ENCODE peak calls at places on chromosomes 16 and 17, in ten cellular contexts. I, Y, F, K, P, M, Z, J, V and W are unnamed samples.
A peak's percentile ranks its signal among the peaks of the same experiment; 100 is the strongest.

GRCh38 chr17:70655179-70655578 is 485.8 kb downstream of the KCNJ2 start:
- DNase-seq in F (no peak), Z (no peak), I (no peak), J (no peak), M (no peak), P (no peak), Y (no peak), K (no peak), V (no peak), W (no peak)

GRCh38 chr17:60410001-60410400 is 12.3 kb upstream of the CHCT1 start:
- DNase-seq in J (no peak), I (no peak), F (no peak), Z (no peak), P (no peak), K (no peak), M (no peak), Y (no peak), V (no peak), W (no peak)

GRCh38 chr17:4708436-4708835 is 2.0 kb upstream of the ARRB2 start:
- DNase-seq in F (no peak), K (no peak), I (no peak), P (no peak), Y (no peak), V (peak; percentile 60), J (no peak), Z (no peak), M (no peak), W (no peak)

GRCh38 chr16:89114159-89114981 is 20.7 kb downstream of the ACSF3 start:
- DNase-seq in F (no peak), K (no peak), Z (peak; percentile 71), V (no peak), Y (no peak), J (no peak), P (no peak), I (peak; percentile 18), M (no peak), W (no peak)

GRCh38 chr17:37225458-37225857 is 150.3 kb upstream of the C17orf78 start:
- DNase-seq in J (no peak), I (no peak), Z (no peak), K (no peak), Y (no peak), F (no peak), P (no peak), M (no peak), V (no peak), W (no peak)

GRCh38 chr17:31190351-31190750 is 95.6 kb downstream of the NF1 start:
- DNase-seq in K (no peak), J (no peak), Y (no peak), M (no peak), P (no peak), V (no peak), Z (no peak), F (no peak), I (peak; percentile 25), W (no peak)

GRCh38 chr17:73348824-73349095 is 37.0 kb upstream of the CDC42EP4 start:
- DNase-seq in K (no peak), P (no peak), Y (no peak), M (no peak), V (no peak), Z (no peak), F (no peak), I (no peak), J (no peak), W (no peak)

GRCh38 chr17:44655983-44656700 is at the start of gene MEIOC:
- DNase-seq in J (no peak), I (no peak), V (peak; percentile 95), Y (no peak), M (peak; percentile 33), P (no peak), K (no peak), F (peak; percentile 62), Z (peak; percentile 7), W (no peak)

GRCh38 chr17:61966201-61966600 is 38.4 kb upstream of the INTS2 start:
- DNase-seq in M (no peak), F (no peak), K (no peak), V (no peak), Z (no peak), J (no peak), P (no peak), I (no peak), Y (no peak), W (no peak)

GRCh38 chr16:48383877-48384304 is 1.3 kb downstream of the SIAH1 start:
- DNase-seq in Y (no peak), I (peak; percentile 38), Z (no peak), P (no peak), J (no peak), V (peak; percentile 31), M (no peak), K (no peak), F (peak; percentile 13), W (no peak)

DNA sequence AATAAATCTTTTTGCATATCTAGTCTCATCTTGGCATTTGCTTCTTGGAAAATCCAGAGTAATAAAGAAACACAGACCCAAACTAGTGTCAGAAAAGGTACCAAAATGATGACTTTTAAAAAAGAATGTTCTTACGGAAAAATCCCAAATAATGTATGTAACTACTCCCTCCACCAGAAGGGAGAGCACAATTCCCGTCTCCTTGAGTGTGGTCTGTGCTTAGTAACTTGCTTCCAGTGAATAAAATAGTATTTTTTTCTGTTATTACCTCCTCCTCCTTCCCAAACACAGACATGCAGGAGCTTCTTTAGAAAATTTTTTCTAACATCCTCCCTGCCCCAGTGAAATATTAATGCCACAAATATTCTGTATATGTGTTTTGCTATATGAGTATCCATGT is 358.1 kb downstream of the ZFHX3 start:
- DNase-seq in P (no peak), Z (no peak), V (no peak), I (no peak), M (no peak), J (no peak), F (no peak), Y (no peak), K (no peak), W (no peak)
- TF ChIP-seq CTCF in P (no peak), Z (no peak), V (no peak), I (no peak), M (no peak), J (no peak), F (no peak), Y (no peak), K (no peak), W (no peak)

DNA sequence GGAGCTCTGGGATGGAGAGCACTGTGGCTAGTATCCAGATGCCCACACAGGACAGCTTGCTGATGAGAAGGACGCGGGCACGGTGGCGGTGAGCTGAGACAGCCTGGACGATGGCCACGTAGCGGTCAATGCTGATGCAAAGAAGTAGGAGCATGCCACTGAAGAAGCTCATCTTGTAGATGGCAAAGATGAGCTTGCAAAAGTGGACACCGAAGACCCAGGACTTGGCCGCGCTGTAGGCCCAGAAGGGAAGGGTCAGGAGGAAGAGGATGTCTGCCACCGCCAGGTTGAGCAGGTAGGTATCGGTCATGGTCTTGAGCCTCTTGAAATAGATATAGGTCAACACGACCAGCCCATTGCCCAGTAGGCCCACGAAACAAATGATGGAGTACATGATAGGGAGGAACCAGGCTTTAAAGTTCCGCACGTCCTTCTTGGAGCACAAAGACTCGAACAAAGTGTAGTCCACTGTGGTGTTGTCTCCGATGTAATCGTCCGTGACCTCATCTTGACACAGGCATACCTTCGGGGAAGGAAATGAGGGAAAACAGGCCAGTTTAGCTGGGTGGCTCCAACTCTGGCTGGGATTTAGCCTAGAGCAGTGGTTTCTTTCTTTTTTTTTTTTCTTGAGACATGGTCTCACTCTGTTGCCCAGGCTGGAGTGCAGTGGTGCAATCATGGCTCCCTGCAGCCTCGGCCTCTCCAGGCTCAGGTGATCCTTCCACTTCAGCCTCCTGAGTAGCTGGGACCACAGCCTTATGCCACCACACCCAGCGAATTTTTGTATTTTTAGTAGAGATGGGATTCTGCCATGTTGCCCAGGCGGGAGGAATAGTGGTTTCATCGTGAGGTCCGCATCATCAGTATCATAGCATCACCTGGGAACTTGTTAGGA is 9.7 kb downstream of the CCR7 start:
- DNase-seq in V (no peak), Z (no peak), I (no peak), F (no peak), P (no peak), J (peak; percentile 30), Y (no peak), K (no peak), M (no peak), W (peak; percentile 7)
- TF ChIP-seq CTCF in V (no peak), Z (no peak), I (no peak), F (no peak), P (no peak), J (no peak), Y (no peak), K (no peak), M (no peak), W (no peak)

GRCh38 chr16:67015317-67015731 is 13.6 kb upstream of the CBFB start:
- DNase-seq in V (peak; percentile 45), Y (no peak), F (no peak), P (no peak), M (no peak), Z (no peak), I (no peak), J (no peak), K (no peak), W (no peak)
- TF ChIP-seq CTCF in V (peak; percentile 19), Y (no peak), F (no peak), P (no peak), M (no peak), Z (no peak), I (no peak), J (no peak), K (no peak), W (no peak)

GRCh38 chr16:85724936-85725335 is 26.0 kb downstream of the C16orf74 start:
- DNase-seq in Y (no peak), P (no peak), J (no peak), V (no peak), I (no peak), Z (no peak), F (no peak), M (no peak), K (no peak), W (no peak)

GRCh38 chr16:85731179-85731578 is 19.7 kb downstream of the C16orf74 start:
- DNase-seq in J (no peak), M (no peak), Y (no peak), K (no peak), V (no peak), P (no peak), I (no peak), F (no peak), Z (no peak), W (no peak)

GRCh38 chr16:85729907-85730465 is 20.9 kb downstream of the C16orf74 start:
- DNase-seq in Z (no peak), P (no peak), V (no peak), Y (no peak), J (no peak), M (no peak), I (no peak), K (no peak), F (no peak), W (no peak)

GRCh38 chr16:85729452-85729851 is 21.4 kb downstream of the C16orf74 start:
- DNase-seq in V (no peak), K (no peak), J (no peak), I (no peak), M (no peak), F (no peak), Y (no peak), P (no peak), Z (no peak), W (no peak)

DNA sequence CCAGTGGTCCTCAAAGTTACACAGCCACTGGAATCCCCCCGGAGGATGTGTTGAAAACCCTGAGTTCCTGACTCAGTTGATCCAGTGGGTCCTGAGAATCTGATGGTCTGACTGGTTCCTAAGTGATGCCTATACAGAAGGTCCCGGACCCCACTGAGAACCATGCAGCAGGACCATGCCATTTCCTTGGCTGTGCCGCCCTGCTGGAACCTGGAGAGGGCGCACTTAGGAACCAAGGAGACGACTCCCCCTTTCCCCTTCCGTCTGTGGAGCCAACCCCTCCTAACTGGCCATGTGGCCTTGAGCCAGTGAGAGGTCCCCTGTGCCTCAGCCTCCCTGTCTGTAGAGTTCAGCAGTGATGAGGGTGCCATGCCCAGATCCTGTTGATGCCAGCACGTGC is 22.0 kb downstream of the C16orf74 start:
- DNase-seq in Y (no peak), V (no peak), J (no peak), Z (no peak), K (no peak), M (no peak), I (no peak), F (no peak), P (no peak), W (no peak)
- TF ChIP-seq CTCF in Y (no peak), V (no peak), J (no peak), Z (peak; percentile 53), K (peak; percentile 46), M (peak; percentile 27), I (peak; percentile 50), F (no peak), P (no peak), W (no peak)